ENCODE peak calls at places on chromosome X, in ten cellular contexts. One of them, this sample, is unnamed.

GRCh38 chrX:14903891-14904290 is 30.7 kb downstream of the MOSPD2 start:
- DNase-seq in activated naive CD8-positive, alpha-beta T cell treated with anti-CD3 and anti-CD28 coated beads, Interleukin-2, amount 10 ng/mL, durations not matched to agents 7 days and 5 days: no peak
- DNase-seq in NCI-H82: no peak
- DNase-seq in H4: no peak
- DNase-seq in left cardiac atrium: no peak
- DNase-seq in NCI-H226: no peak
- DNase-seq in neural progenitor cell: no peak
- DNase-seq in NT2/D1: no peak
- DNase-seq in ACHN: no peak
- DNase-seq in nucleus accumbens: no peak
- DNase-seq in this sample: no peak

GRCh38 chrX:49029876-49030275 is 13.3 kb downstream of the TFE3 start:
- DNase-seq in activated naive CD8-positive, alpha-beta T cell treated with anti-CD3 and anti-CD28 coated beads, Interleukin-2, amount 10 ng/mL, durations not matched to agents 7 days and 5 days: no peak
- DNase-seq in NCI-H82: no peak
- DNase-seq in H4: no peak
- DNase-seq in left cardiac atrium: no peak
- DNase-seq in NCI-H226: peak; percentile 53
- DNase-seq in neural progenitor cell: no peak
- DNase-seq in NT2/D1: no peak
- DNase-seq in ACHN: no peak
- DNase-seq in nucleus accumbens: no peak
- DNase-seq in this sample: peak; percentile 49

GRCh38 chrX:97984641-97985040 is 1100.9 kb downstream of the RPA4 start:
- DNase-seq in activated naive CD8-positive, alpha-beta T cell treated with anti-CD3 and anti-CD28 coated beads, Interleukin-2, amount 10 ng/mL, durations not matched to agents 7 days and 5 days: no peak
- DNase-seq in NCI-H82: no peak
- DNase-seq in H4: no peak
- DNase-seq in left cardiac atrium: no peak
- DNase-seq in NCI-H226: no peak
- DNase-seq in neural progenitor cell: no peak
- DNase-seq in NT2/D1: peak; percentile 49
- DNase-seq in ACHN: no peak
- DNase-seq in nucleus accumbens: no peak
- DNase-seq in this sample: no peak

GRCh38 chrX:24877854-24878650 is 137.7 kb downstream of the ARX start:
- DNase-seq in activated naive CD8-positive, alpha-beta T cell treated with anti-CD3 and anti-CD28 coated beads, Interleukin-2, amount 10 ng/mL, durations not matched to agents 7 days and 5 days: no peak
- DNase-seq in NCI-H82: no peak
- DNase-seq in H4: peak; percentile 31
- DNase-seq in left cardiac atrium: no peak
- DNase-seq in NCI-H226: no peak
- DNase-seq in neural progenitor cell: no peak
- DNase-seq in NT2/D1: no peak
- DNase-seq in ACHN: no peak
- DNase-seq in nucleus accumbens: no peak
- DNase-seq in this sample: no peak

GRCh38 chrX:13571136-13571535 is 1.7 kb downstream of the EGFL6 start:
- DNase-seq in activated naive CD8-positive, alpha-beta T cell treated with anti-CD3 and anti-CD28 coated beads, Interleukin-2, amount 10 ng/mL, durations not matched to agents 7 days and 5 days: no peak
- DNase-seq in NCI-H82: no peak
- DNase-seq in H4: no peak
- DNase-seq in left cardiac atrium: no peak
- DNase-seq in NCI-H226: no peak
- DNase-seq in neural progenitor cell: no peak
- DNase-seq in NT2/D1: no peak
- DNase-seq in ACHN: no peak
- DNase-seq in nucleus accumbens: no peak
- DNase-seq in this sample: no peak

GRCh38 chrX:39065051-39065871 is 264.0 kb downstream of the MID1IP1 start:
- DNase-seq in activated naive CD8-positive, alpha-beta T cell treated with anti-CD3 and anti-CD28 coated beads, Interleukin-2, amount 10 ng/mL, durations not matched to agents 7 days and 5 days: no peak
- DNase-seq in NCI-H82: peak; percentile 82
- DNase-seq in H4: no peak
- DNase-seq in left cardiac atrium: no peak
- DNase-seq in NCI-H226: no peak
- DNase-seq in neural progenitor cell: peak; percentile 91
- DNase-seq in NT2/D1: peak; percentile 82
- DNase-seq in ACHN: no peak
- DNase-seq in nucleus accumbens: peak; percentile 42
- DNase-seq in this sample: no peak

GRCh38 chrX:153921070-153921469 is 5.0 kb downstream of the ARHGAP4 start:
- DNase-seq in activated naive CD8-positive, alpha-beta T cell treated with anti-CD3 and anti-CD28 coated beads, Interleukin-2, amount 10 ng/mL, durations not matched to agents 7 days and 5 days: no peak
- DNase-seq in NCI-H82: no peak
- DNase-seq in H4: no peak
- DNase-seq in left cardiac atrium: no peak
- DNase-seq in NCI-H226: no peak
- DNase-seq in neural progenitor cell: no peak
- DNase-seq in NT2/D1: no peak
- DNase-seq in ACHN: no peak
- DNase-seq in nucleus accumbens: no peak
- DNase-seq in this sample: no peak

GRCh38 chrX:7163146-7163677 is 15.3 kb upstream of the PUDP start:
- DNase-seq in activated naive CD8-positive, alpha-beta T cell treated with anti-CD3 and anti-CD28 coated beads, Interleukin-2, amount 10 ng/mL, durations not matched to agents 7 days and 5 days: no peak
- DNase-seq in NCI-H82: no peak
- DNase-seq in H4: no peak
- DNase-seq in left cardiac atrium: no peak
- DNase-seq in NCI-H226: no peak
- DNase-seq in neural progenitor cell: no peak
- DNase-seq in NT2/D1: no peak
- DNase-seq in ACHN: no peak
- DNase-seq in nucleus accumbens: no peak
- DNase-seq in this sample: no peak

GRCh38 chrX:109856974-109857373 is 123.9 kb upstream of the ACSL4 start:
- DNase-seq in activated naive CD8-positive, alpha-beta T cell treated with anti-CD3 and anti-CD28 coated beads, Interleukin-2, amount 10 ng/mL, durations not matched to agents 7 days and 5 days: no peak
- DNase-seq in NCI-H82: peak; percentile 33
- DNase-seq in H4: no peak
- DNase-seq in left cardiac atrium: no peak
- DNase-seq in NCI-H226: no peak
- DNase-seq in neural progenitor cell: peak; percentile 42
- DNase-seq in NT2/D1: no peak
- DNase-seq in ACHN: peak; percentile 25
- DNase-seq in nucleus accumbens: no peak
- DNase-seq in this sample: peak; percentile 11

GRCh38 chrX:15511563-15511962 is 11.0 kb downstream of the BMX start:
- DNase-seq in activated naive CD8-positive, alpha-beta T cell treated with anti-CD3 and anti-CD28 coated beads, Interleukin-2, amount 10 ng/mL, durations not matched to agents 7 days and 5 days: no peak
- DNase-seq in NCI-H82: peak; percentile 14
- DNase-seq in H4: no peak
- DNase-seq in left cardiac atrium: no peak
- DNase-seq in NCI-H226: no peak
- DNase-seq in neural progenitor cell: peak; percentile 69
- DNase-seq in NT2/D1: no peak
- DNase-seq in ACHN: no peak
- DNase-seq in nucleus accumbens: no peak
- DNase-seq in this sample: peak; percentile 39